ENCODE peak calls at places on chromosomes 4 and X, in four cellular contexts. One of them, this sample, is unnamed.

GRCh38 chr4:8796096-8796495 is 75.5 kb downstream of the HMX1 start:
- DNase-seq in A549: no peak
- DNase-seq in HepG2: no peak
- DNase-seq in K562: no peak
- DNase-seq in this sample: no peak

GRCh38 chr4:25440478-25441030 is 63.5 kb downstream of the ANAPC4 start:
- DNase-seq in HepG2: no peak
- DNase-seq in A549: no peak
- DNase-seq in K562: no peak
- DNase-seq in this sample: no peak

GRCh38 chr4:54402880-54403503 is 173.9 kb downstream of the PDGFRA start:
- DNase-seq in HepG2: no peak
- DNase-seq in K562: no peak
- DNase-seq in A549: no peak
- DNase-seq in this sample: peak

GRCh38 chr4:154722262-154722661 is 21.5 kb upstream of the LRAT start:
- DNase-seq in A549: no peak
- DNase-seq in HepG2: no peak
- DNase-seq in K562: no peak
- DNase-seq in this sample: no peak

GRCh38 chr4:85825937-85826678 is 351.2 kb downstream of the ARHGAP24 start:
- DNase-seq in K562: no peak
- DNase-seq in A549: peak
- DNase-seq in HepG2: peak
- DNase-seq in this sample: peak

GRCh38 chr4:113692809-113693411 is 68.6 kb downstream of the CAMK2D start:
- DNase-seq in K562: no peak
- DNase-seq in A549: no peak
- DNase-seq in HepG2: no peak
- DNase-seq in this sample: no peak

GRCh38 chr4:40576651-40577480 is 52.8 kb downstream of the RBM47 start:
- DNase-seq in K562: peak
- DNase-seq in HepG2: peak
- DNase-seq in A549: peak
- DNase-seq in this sample: no peak

GRCh38 chrX:113548308-113549015 is 707.8 kb upstream of the AMOT start:
- DNase-seq in HepG2: no peak
- DNase-seq in K562: no peak
- DNase-seq in A549: no peak
- DNase-seq in this sample: peak

GRCh38 chr4:42397256-42397634 is at the start of gene SHISA3:
- DNase-seq in K562: no peak
- DNase-seq in HepG2: no peak
- DNase-seq in A549: no peak
- DNase-seq in this sample: peak

GRCh38 chr4:44679060-44679459 is 840 bp downstream of the GUF1 start:
- DNase-seq in HepG2: no peak
- DNase-seq in A549: no peak
- DNase-seq in K562: peak
- DNase-seq in this sample: no peak

GRCh38 chr4:158182736-158183135 is 9.9 kb upstream of the GASK1B start:
- DNase-seq in A549: no peak
- DNase-seq in HepG2: no peak
- DNase-seq in K562: peak
- DNase-seq in this sample: no peak

GRCh38 chr4:179867300-179867878 is 2375.8 kb upstream of the TENM3 start:
- DNase-seq in K562: peak
- DNase-seq in HepG2: peak
- DNase-seq in A549: peak
- DNase-seq in this sample: peak

GRCh38 chr4:137998666-137999429 is 243.3 kb downstream of the SLC7A11 start:
- DNase-seq in K562: no peak
- DNase-seq in HepG2: no peak
- DNase-seq in A549: no peak
- DNase-seq in this sample: no peak

GRCh38 chrX:153771686-153772607 is 7.9 kb downstream of the PLXNB3 start:
- DNase-seq in K562: no peak
- DNase-seq in A549: no peak
- DNase-seq in HepG2: no peak
- DNase-seq in this sample: no peak

GRCh38 chr4:100848865-100849264 is 331.0 kb upstream of the EMCN start:
- DNase-seq in K562: no peak
- DNase-seq in A549: peak
- DNase-seq in HepG2: no peak
- DNase-seq in this sample: peak

GRCh38 chrX:44795945-44796450 is 47.8 kb upstream of the DUSP21 start:
- DNase-seq in HepG2: no peak
- DNase-seq in K562: no peak
- DNase-seq in A549: no peak
- DNase-seq in this sample: no peak

GRCh38 chrX:118360429-118361125 is 14.7 kb downstream of the WDR44 start:
- DNase-seq in HepG2: no peak
- DNase-seq in K562: no peak
- DNase-seq in A549: no peak
- DNase-seq in this sample: no peak

GRCh38 chr4:26151615-26152014 is 169.2 kb upstream of the RBPJ start:
- DNase-seq in HepG2: no peak
- DNase-seq in A549: no peak
- DNase-seq in K562: no peak
- DNase-seq in this sample: no peak

GRCh38 chr4:39637572-39638357 is 900 bp downstream of the SMIM14 start:
- DNase-seq in K562: peak
- DNase-seq in HepG2: peak
- DNase-seq in A549: peak
- DNase-seq in this sample: peak

GRCh38 chrX:69101655-69102251 is 63.5 kb downstream of the PJA1 start:
- DNase-seq in K562: no peak
- DNase-seq in HepG2: no peak
- DNase-seq in A549: no peak
- DNase-seq in this sample: no peak

GRCh38 chrX:37796805-37797204 is 16.9 kb downstream of the CYBB start:
- DNase-seq in HepG2: no peak
- DNase-seq in K562: no peak
- DNase-seq in A549: no peak
- DNase-seq in this sample: no peak

GRCh38 chr4:140071806-140072205 is 82.2 kb downstream of the MAML3 start:
- DNase-seq in A549: no peak
- DNase-seq in HepG2: no peak
- DNase-seq in K562: no peak
- DNase-seq in this sample: no peak

GRCh38 chrX:13747836-13748235 is 13.3 kb downstream of the OFD1 start:
- DNase-seq in A549: peak
- DNase-seq in HepG2: peak
- DNase-seq in K562: peak
- DNase-seq in this sample: peak

GRCh38 chrX:153726286-153727107 is 1.8 kb downstream of the ABCD1 start:
- DNase-seq in HepG2: peak
- DNase-seq in A549: no peak
- DNase-seq in K562: peak
- DNase-seq in this sample: peak

GRCh38 chrX:51332188-51332942 is at the start of gene NUDT10:
- DNase-seq in K562: no peak
- DNase-seq in HepG2: no peak
- DNase-seq in A549: peak
- DNase-seq in this sample: peak

GRCh38 chr4:145102619-145103018 is 4.5 kb downstream of the ABCE1 start:
- DNase-seq in A549: no peak
- DNase-seq in K562: no peak
- DNase-seq in HepG2: no peak
- DNase-seq in this sample: no peak

GRCh38 chr4:8090312-8090711 is 68.3 kb downstream of the ABLIM2 start:
- DNase-seq in HepG2: no peak
- DNase-seq in A549: no peak
- DNase-seq in K562: no peak
- DNase-seq in this sample: no peak

GRCh38 chrX:11664211-11664888 is 1.4 kb downstream of the ARHGAP6 start:
- DNase-seq in K562: no peak
- DNase-seq in A549: no peak
- DNase-seq in HepG2: no peak
- DNase-seq in this sample: peak

GRCh38 chrX:10166731-10167149 is 10.0 kb downstream of the CLCN4 start:
- DNase-seq in HepG2: peak
- DNase-seq in A549: no peak
- DNase-seq in K562: no peak
- DNase-seq in this sample: no peak

GRCh38 chr4:74108457-74109115 is 9.6 kb upstream of the CXCL2 start:
- DNase-seq in A549: no peak
- DNase-seq in K562: no peak
- DNase-seq in HepG2: no peak
- DNase-seq in this sample: no peak

DNA sequence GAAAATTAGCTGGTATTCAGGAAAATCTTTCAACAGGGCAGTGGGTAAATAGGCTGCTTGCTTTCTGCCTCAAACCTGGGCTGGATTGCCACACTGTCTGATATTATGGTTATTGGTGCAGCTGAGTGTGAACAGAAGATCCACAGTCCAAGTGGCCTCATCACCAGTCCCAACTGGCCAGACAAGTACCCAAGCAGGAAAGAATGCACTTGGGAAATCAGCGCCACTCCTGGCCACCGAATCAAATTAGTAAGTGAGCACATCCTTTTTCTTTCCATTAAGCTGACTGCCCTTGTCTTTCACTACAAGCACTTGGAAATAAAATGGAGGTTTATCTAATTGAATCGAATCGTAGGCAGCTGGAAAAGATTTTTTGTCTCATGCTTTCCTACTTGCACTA is 204.7 kb downstream of the TLL1 start:
- DNase-seq in A549: no peak
- DNase-seq in HepG2: no peak
- DNase-seq in K562: no peak
- DNase-seq in this sample: no peak
- TF ChIP-seq NR3C1 in A549: no peak
- TF ChIP-seq NR3C1 in HepG2: no peak
- TF ChIP-seq NR3C1 in K562: no peak
- TF ChIP-seq NR3C1 in this sample: no peak

DNA sequence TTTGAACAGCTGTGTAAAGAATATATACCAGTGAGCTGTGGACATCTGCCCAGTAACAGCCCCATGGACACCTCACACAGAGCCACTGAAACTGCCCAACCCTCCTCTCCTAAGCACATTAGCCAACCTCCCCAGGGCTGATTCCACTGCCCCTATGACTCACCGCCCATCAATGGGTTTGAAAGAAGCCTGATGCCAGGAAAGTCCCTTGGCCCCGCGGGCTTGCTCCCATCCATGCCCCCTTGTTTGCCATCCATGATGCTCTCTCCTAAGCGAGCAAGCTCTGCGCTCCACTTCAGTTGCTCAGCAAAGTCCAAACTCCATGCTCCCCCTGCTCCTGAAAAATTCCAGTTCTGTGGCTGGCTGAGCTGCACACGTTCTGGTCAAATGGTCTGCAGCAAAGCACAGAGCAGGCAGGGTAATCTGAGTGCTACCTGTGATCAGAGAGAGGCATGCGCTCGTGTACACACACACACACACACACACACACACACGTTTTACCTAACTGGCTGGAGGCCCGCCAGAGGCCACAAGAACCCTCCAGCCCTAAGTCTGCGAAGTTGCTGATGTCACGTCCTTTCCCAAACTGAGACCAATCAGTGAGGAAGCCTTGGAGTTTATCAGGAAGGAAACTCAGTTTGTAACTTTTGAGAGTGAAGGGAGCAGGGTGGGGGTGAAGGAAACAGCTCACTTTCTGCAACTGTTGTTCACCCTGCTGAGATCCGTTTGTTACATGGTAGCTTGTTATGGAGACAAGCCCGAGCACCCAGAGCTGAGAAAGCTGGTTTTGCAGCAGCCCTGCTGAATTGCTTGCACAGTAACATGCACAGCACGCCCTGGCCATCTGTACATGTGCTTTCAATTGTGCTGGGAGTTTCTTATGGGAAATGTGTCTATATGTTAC is at the start of gene ASB9:
- DNase-seq in K562: no peak
- DNase-seq in A549: peak
- DNase-seq in HepG2: peak
- DNase-seq in this sample: peak
- TF ChIP-seq NR3C1 in K562: no peak
- TF ChIP-seq NR3C1 in A549: no peak
- TF ChIP-seq NR3C1 in HepG2: no peak
- TF ChIP-seq NR3C1 in this sample: no peak

GRCh38 chr4:5718411-5718810 is 7.4 kb downstream of the EVC start:
- DNase-seq in HepG2: no peak
- DNase-seq in K562: no peak
- DNase-seq in A549: no peak
- DNase-seq in this sample: no peak

GRCh38 chr4:5720980-5721379 is 10.0 kb downstream of the EVC start:
- DNase-seq in A549: no peak
- DNase-seq in HepG2: no peak
- DNase-seq in K562: no peak
- DNase-seq in this sample: no peak

GRCh38 chr4:5719329-5720055 is 8.5 kb downstream of the EVC start:
- DNase-seq in HepG2: no peak
- DNase-seq in A549: no peak
- DNase-seq in K562: no peak
- DNase-seq in this sample: no peak

GRCh38 chr4:5721923-5722322 is 10.9 kb downstream of the EVC start:
- DNase-seq in HepG2: no peak
- DNase-seq in A549: no peak
- DNase-seq in K562: no peak
- DNase-seq in this sample: no peak

GRCh38 chr4:5720157-5720850 is 9.3 kb downstream of the EVC start:
- DNase-seq in A549: no peak
- DNase-seq in K562: no peak
- DNase-seq in HepG2: no peak
- DNase-seq in this sample: no peak
- TF ChIP-seq NR3C1 in A549: no peak
- TF ChIP-seq NR3C1 in K562: no peak
- TF ChIP-seq NR3C1 in HepG2: no peak
- TF ChIP-seq NR3C1 in this sample: no peak

DNA sequence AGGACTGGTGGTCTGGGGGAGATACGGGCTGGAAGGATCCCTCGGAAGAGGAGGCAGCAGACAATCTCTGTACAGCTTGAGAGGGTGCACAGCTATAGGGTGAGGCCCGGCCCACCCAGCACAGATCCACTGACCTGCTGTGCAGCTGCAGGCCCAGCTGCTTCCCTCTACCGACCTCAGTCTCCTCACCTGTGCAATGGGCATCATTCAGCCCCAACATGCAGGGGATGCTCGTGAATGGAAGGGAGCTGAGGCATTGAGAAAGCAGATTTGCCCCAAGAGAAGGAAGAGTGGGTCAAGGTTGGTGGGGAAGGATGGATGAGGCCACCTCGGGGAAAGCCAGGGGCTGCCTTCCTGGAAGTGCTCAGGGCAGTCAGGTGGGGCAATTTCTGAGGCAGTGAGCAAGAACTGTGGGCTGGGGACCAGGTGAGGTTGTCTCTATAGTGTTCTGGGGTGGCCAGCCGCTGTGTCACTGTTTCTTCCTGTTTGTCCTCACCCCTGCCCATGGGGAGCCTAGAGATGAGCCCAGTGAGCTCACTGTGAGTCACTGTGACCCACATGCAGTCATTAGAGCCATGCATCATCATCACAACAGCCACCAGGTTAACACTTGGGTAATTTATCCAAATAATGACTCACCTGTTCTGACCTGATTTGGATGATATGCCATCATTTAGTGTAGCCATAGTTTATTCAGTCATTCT is 22.2 kb upstream of the XAGE2 start:
- DNase-seq in HepG2: no peak
- DNase-seq in A549: peak
- DNase-seq in K562: no peak
- DNase-seq in this sample: no peak
- TF ChIP-seq NR3C1 in HepG2: no peak
- TF ChIP-seq NR3C1 in A549: no peak
- TF ChIP-seq NR3C1 in K562: no peak
- TF ChIP-seq NR3C1 in this sample: no peak

This sample was measured in WTC11.